ENCODE peak calls at places on chromosomes 1 and 21, in seven cellular contexts. I is RWPE1; A is stimulated activated CD4-positive, alpha-beta T cell treated with anti-CD3 and anti-CD28 coated beads, Interleukin-2, amount 100 ng/mL, for 24 hours; S is NCI-H2029 treated with DMSO at 0.1 percent for 48 hours; G is CD8-positive, alpha-beta T cell; E is KBM-7; N is MM.1S. W is an unnamed sample.

GRCh38 chr1:87176514-87176913 is 152.2 kb upstream of the LMO4 start:
- DNase-seq in I (no peak), A (no peak), S (no peak), G (no peak), N (no peak), E (peak; percentile 70), W (no peak)

GRCh38 chr1:17529381-17529780 is 10.1 kb upstream of the ARHGEF10L start:
- DNase-seq in I (no peak), A (no peak), G (no peak), E (no peak), N (no peak), S (no peak), W (no peak)

GRCh38 chr1:10070206-10070605 is 37.4 kb downstream of the UBE4B start:
- DNase-seq in N (no peak), G (no peak), E (no peak), I (no peak), A (no peak), S (no peak), W (no peak)

GRCh38 chr1:67530071-67530470 is 99.9 kb upstream of the SERBP1 start:
- DNase-seq in N (no peak), A (no peak), I (no peak), G (no peak), S (no peak), E (no peak), W (no peak)

GRCh38 chr1:54302549-54302948 is 102.6 kb downstream of the MRPL37 start:
- DNase-seq in N (no peak), G (no peak), A (no peak), S (no peak), E (no peak), I (no peak), W (no peak)

GRCh38 chr1:65059930-65060538 is 88.0 kb upstream of the AK4 start:
- DNase-seq in I (peak; percentile 49), E (peak; percentile 74), S (no peak), N (peak; percentile 55), A (no peak), G (no peak), W (no peak)

GRCh38 chr1:117556976-117557375 is 48.9 kb upstream of the TENT5C start:
- DNase-seq in G (no peak), I (no peak), N (no peak), E (no peak), S (no peak), A (no peak), W (no peak)

GRCh38 chr1:39102537-39103320 is 76.6 kb downstream of the NDUFS5 start:
- DNase-seq in E (peak; percentile 98), I (peak; percentile 68), S (peak; percentile 100), N (peak; percentile 66), G (peak; percentile 25), A (no peak), W (peak; percentile 48)

GRCh38 chr1:200150721-200151120 is 123.2 kb downstream of the NR5A2 start:
- DNase-seq in A (peak; percentile 5), E (peak; percentile 38), G (no peak), I (peak; percentile 94), N (no peak), S (no peak), W (no peak)

GRCh38 chr1:14599787-14600186 is 1.3 kb downstream of the KAZN start:
- DNase-seq in E (peak; percentile 24), N (no peak), S (no peak), G (no peak), A (no peak), I (no peak), W (no peak)

GRCh38 chr1:53367503-53368313 is 39.8 kb upstream of the LRP8 start:
- DNase-seq in S (no peak), A (peak; percentile 24), N (peak; percentile 69), G (peak; percentile 20), E (peak; percentile 86), I (no peak), W (no peak)

GRCh38 chr1:194039578-194039977 is 853.2 kb upstream of the B3GALT2 start:
- DNase-seq in S (no peak), I (no peak), G (no peak), N (no peak), E (no peak), A (no peak), W (no peak)

GRCh38 chr1:110674337-110675059 is at the start of gene KCNA3:
- DNase-seq in A (peak; percentile 73), E (no peak), S (no peak), N (peak; percentile 66), I (no peak), G (peak; percentile 75), W (no peak)

GRCh38 chr1:218996362-218996761 is 177.3 kb upstream of the LYPLAL1 start:
- DNase-seq in E (no peak), I (no peak), A (no peak), S (no peak), N (no peak), G (no peak), W (no peak)

GRCh38 chr1:59169703-59170102 is 127.2 kb upstream of the FGGY start:
- DNase-seq in I (no peak), E (no peak), S (no peak), A (no peak), G (no peak), N (no peak), W (no peak)

GRCh38 chr1:153122831-153123421 is 9.6 kb upstream of the SPRR2F start:
- DNase-seq in E (no peak), A (no peak), I (peak; percentile 79), N (peak; percentile 86), S (no peak), G (no peak), W (no peak)

GRCh38 chr1:212315907-212316306 is 30.7 kb downstream of the PPP2R5A start:
- DNase-seq in A (no peak), G (no peak), E (peak; percentile 46), I (no peak), S (peak; percentile 9), N (peak; percentile 22), W (no peak)

GRCh38 chr1:216566809-216567208 is 143.6 kb upstream of the USH2A start:
- DNase-seq in N (peak; percentile 44), I (no peak), S (no peak), E (peak; percentile 0), G (no peak), A (no peak), W (no peak)

GRCh38 chr1:115977481-115978258 is 1.4 kb downstream of the SLC22A15 start:
- DNase-seq in G (no peak), N (no peak), S (no peak), E (peak; percentile 74), A (no peak), I (peak; percentile 74), W (no peak)

GRCh38 chr1:30929135-30929889 is 20.8 kb upstream of the SDC3 start:
- DNase-seq in G (peak; percentile 51), A (peak; percentile 53), I (peak; percentile 48), S (no peak), E (peak; percentile 74), N (peak; percentile 31), W (peak; percentile 59)

GRCh38 chr1:29912413-29912812 is 676.1 kb downstream of the PTPRU start:
- DNase-seq in E (peak; percentile 10), S (no peak), G (no peak), A (no peak), N (no peak), I (no peak), W (peak; percentile 5)

GRCh38 chr1:235901461-235901860 is 34.8 kb upstream of the LYST start:
- DNase-seq in I (peak; percentile 23), G (no peak), N (no peak), A (no peak), S (no peak), E (peak; percentile 59), W (no peak)

GRCh38 chr1:200488375-200489165 is 78.7 kb upstream of the ZNF281 start:
- DNase-seq in S (peak; percentile 45), I (peak; percentile 79), G (peak; percentile 44), N (peak; percentile 69), A (peak; percentile 43), E (peak; percentile 84), W (peak; percentile 11)

GRCh38 chr1:119217429-119217828 is 77.0 kb upstream of the WARS2 start:
- DNase-seq in E (no peak), I (no peak), N (no peak), G (no peak), S (no peak), A (no peak), W (no peak)

GRCh38 chr21:35508389-35508888 is 459.3 kb upstream of the RUNX1 start:
- DNase-seq in S (no peak), A (no peak), E (peak; percentile 91), I (no peak), N (no peak), G (no peak), W (peak; percentile 6)

GRCh38 chr21:39316062-39316461 is 2.6 kb upstream of the BRWD1 start:
- DNase-seq in I (no peak), A (no peak), N (peak; percentile 56), G (no peak), S (no peak), E (no peak), W (no peak)

GRCh38 chr1:43265431-43265830 is 4.4 kb upstream of the TMEM125 start:
- DNase-seq in I (no peak), A (no peak), N (no peak), E (no peak), G (no peak), S (no peak), W (no peak)

GRCh38 chr1:222973561-222973960 is 158.7 kb downstream of the DISP1 start:
- DNase-seq in I (no peak), S (no peak), N (peak; percentile 1), G (no peak), A (no peak), E (no peak), W (no peak)

GRCh38 chr21:32088471-32088870 is 190.4 kb downstream of the MIS18A start:
- DNase-seq in G (no peak), S (no peak), N (no peak), A (no peak), I (no peak), E (no peak), W (no peak)

GRCh38 chr1:67767103-67767502 is 66.2 kb downstream of the GNG12 start:
- DNase-seq in A (no peak), N (no peak), S (no peak), I (no peak), E (no peak), G (no peak), W (no peak)

GRCh38 chr1:57066980-57067615 is 101.3 kb upstream of the C8B start:
- DNase-seq in A (no peak), S (no peak), G (no peak), N (no peak), I (no peak), E (no peak), W (no peak)

GRCh38 chr1:37636435-37636834 is 1.7 kb upstream of the RSPO1 start:
- DNase-seq in I (no peak), E (no peak), S (no peak), A (no peak), N (no peak), G (no peak), W (no peak)

GRCh38 chr21:42360317-42360716 is 6.0 kb downstream of the TFF1 start:
- DNase-seq in E (peak; percentile 8), N (no peak), I (no peak), A (peak; percentile 45), S (no peak), G (no peak), W (no peak)

GRCh38 chr1:110281363-110282290 is 57.5 kb upstream of the RBM15 start:
- DNase-seq in E (no peak), G (no peak), I (no peak), A (no peak), N (no peak), S (no peak), W (no peak)

GRCh38 chr1:21089299-21089698 is 87.4 kb downstream of the EIF4G3 start:
- DNase-seq in S (no peak), N (no peak), G (no peak), I (no peak), E (no peak), A (no peak), W (no peak)

GRCh38 chr1:183567584-183567983 is 22.7 kb downstream of the NCF2 start:
- DNase-seq in S (peak; percentile 67), A (no peak), I (peak; percentile 65), N (no peak), E (peak; percentile 80), G (no peak), W (no peak)

GRCh38 chr1:65423884-65424655 is 3.6 kb downstream of the LEPR start:
- DNase-seq in G (no peak), I (peak; percentile 73), N (no peak), S (no peak), E (no peak), A (no peak), W (no peak)

W was measured in nucleus accumbens.